ENCODE peak calls at places on chromosomes 11 and 22, in four cellular contexts. J, O, D and K are unnamed samples.

GRCh38 chr22:26068571-26068970 is 100.7 kb upstream of the SEZ6L start:
- DNase-seq in J (no peak), O (no peak), D (no peak), K (no peak)

GRCh38 chr11:2803186-2804057 is 82.2 kb downstream of the CDKN1C start:
- DNase-seq in O (no peak), J (no peak), D (peak; percentile 14), K (peak; percentile 24)

GRCh38 chr11:69131644-69132300 is 24.0 kb upstream of the SMIM38 start:
- DNase-seq in J (peak; percentile 86), D (peak; percentile 67), O (peak; percentile 66), K (peak; percentile 87)

GRCh38 chr22:16915711-16916110 is 90.5 kb upstream of the XKR3 start:
- DNase-seq in O (no peak), D (no peak), J (no peak), K (no peak)

GRCh38 chr22:50326959-50327710 is at the start of gene DENND6B:
- DNase-seq in D (peak; percentile 84), O (peak; percentile 50), J (peak; percentile 71), K (peak; percentile 87)

GRCh38 chr11:108609681-108610080 is 16.1 kb upstream of the EXPH5 start:
- DNase-seq in J (peak; percentile 34), O (no peak), D (no peak), K (no peak)

GRCh38 chr22:30610299-30610698 is 3.3 kb downstream of the TCN2 start:
- DNase-seq in J (no peak), O (peak; percentile 40), D (peak; percentile 30), K (no peak)

GRCh38 chr22:44224166-44224565 is 43.4 kb downstream of the PARVG start:
- DNase-seq in J (no peak), D (no peak), O (no peak), K (no peak)

GRCh38 chr11:551131-551530 is 9.4 kb downstream of the LMNTD2 start:
- DNase-seq in D (no peak), J (no peak), O (no peak), K (no peak)

GRCh38 chr22:44151661-44152060 is 29.1 kb upstream of the PARVG start:
- DNase-seq in J (no peak), D (no peak), O (no peak), K (no peak)

GRCh38 chr11:28729339-28729738 is 621.2 kb downstream of the METTL15 start:
- DNase-seq in J (no peak), O (no peak), D (no peak), K (no peak)

GRCh38 chr22:42635531-42635930 is 4.9 kb downstream of the ATP5MGL start:
- DNase-seq in O (peak; percentile 64), J (peak; percentile 71), D (peak; percentile 82), K (peak; percentile 67)

GRCh38 chr11:117424781-117425180 is 97.1 kb downstream of the CEP164 start:
- DNase-seq in D (no peak), O (no peak), J (no peak), K (no peak)

GRCh38 chr11:96708469-96708868 is 318.7 kb downstream of the JRKL start:
- DNase-seq in D (no peak), J (no peak), O (no peak), K (no peak)

GRCh38 chr11:31810779-31811647 is at the start of gene PAX6:
- DNase-seq in O (no peak), D (no peak), J (peak; percentile 66), K (no peak)

GRCh38 chr11:36566407-36567053 is 1.3 kb upstream of the RAG1 start:
- DNase-seq in D (no peak), J (no peak), O (no peak), K (no peak)

GRCh38 chr11:2450321-2451041 is 5.7 kb downstream of the KCNQ1 start:
- DNase-seq in D (no peak), J (no peak), O (no peak), K (no peak)

GRCh38 chr11:8237453-8237852 is 26.2 kb downstream of the LMO1 start:
- DNase-seq in J (no peak), O (no peak), D (no peak), K (no peak)

GRCh38 chr11:72740060-72740424 is 12.2 kb downstream of the ARAP1 start:
- DNase-seq in O (no peak), J (no peak), D (no peak), K (no peak)

GRCh38 chr11:72740562-72741428 is 11.4 kb downstream of the ARAP1 start:
- DNase-seq in J (no peak), D (no peak), O (no peak), K (no peak)

GRCh38 chr11:72742522-72743320 is 9.5 kb downstream of the ARAP1 start:
- DNase-seq in O (no peak), J (no peak), D (no peak), K (no peak)

GRCh38 chr11:72741849-72742521 is 10.2 kb downstream of the ARAP1 start:
- DNase-seq in D (no peak), O (no peak), J (no peak), K (no peak)

DNA sequence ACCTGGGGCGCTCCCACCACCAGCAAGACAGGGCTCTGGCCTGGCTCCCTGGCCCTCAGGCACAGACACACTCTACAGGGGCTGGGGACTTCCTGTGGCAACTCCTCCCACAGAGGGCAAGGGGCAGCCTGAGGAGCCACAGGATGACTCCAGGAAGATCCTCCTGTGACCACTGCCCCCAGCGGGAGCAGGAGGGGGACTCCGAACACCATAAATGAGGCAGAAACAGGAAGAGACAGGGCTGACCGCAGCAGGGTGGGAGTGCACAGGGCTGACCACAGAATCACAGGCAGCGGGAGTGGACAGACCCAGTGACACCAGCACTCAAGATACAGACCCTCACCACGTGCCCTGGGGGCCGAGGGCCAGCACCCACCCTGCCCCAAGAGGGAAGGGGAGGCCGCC is 10.8 kb downstream of the ARAP1 start:
- DNase-seq in D (no peak), O (no peak), J (no peak), K (no peak)
- TF ChIP-seq POLR2A in D (no peak), O (no peak), J (no peak), K (no peak)

GRCh38 chr22:49078076-49078710 is 749.5 kb downstream of the BRD1 start:
- DNase-seq in J (no peak), D (no peak), O (no peak), K (no peak)

GRCh38 chr22:49076300-49077035 is 751.2 kb downstream of the BRD1 start:
- DNase-seq in O (no peak), J (no peak), D (no peak), K (no peak)

GRCh38 chr22:49077586-49077985 is 750.1 kb downstream of the BRD1 start:
- DNase-seq in D (no peak), J (no peak), O (no peak), K (no peak)

GRCh38 chr22:49075150-49075549 is 752.5 kb downstream of the BRD1 start:
- DNase-seq in O (no peak), D (no peak), J (no peak), K (no peak)

DNA sequence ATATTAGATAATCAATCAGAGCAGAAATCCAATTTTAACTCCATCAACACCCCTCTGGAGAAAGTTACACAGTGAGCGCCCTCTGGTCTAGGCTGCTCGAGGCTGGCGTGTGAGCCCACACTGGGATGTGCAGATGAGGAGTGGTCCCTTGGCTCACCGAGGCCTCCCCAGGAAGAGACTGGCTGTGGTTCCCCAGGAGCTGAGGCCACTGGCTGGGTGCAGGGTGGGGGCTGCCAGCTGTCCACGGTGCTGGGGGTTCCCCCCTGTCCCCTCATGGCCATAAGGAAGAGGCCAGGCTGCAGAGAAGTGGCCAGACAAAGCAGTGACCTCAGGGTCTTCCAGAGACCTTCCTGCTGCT is 750.7 kb downstream of the BRD1 start:
- DNase-seq in J (no peak), D (no peak), O (no peak), K (no peak)
- H3K9me3 ChIP-seq in J (no peaks in the 10 kb centered on the region), D (no peaks in the 10 kb centered on the region), O (no peaks in the 10 kb centered on the region), K (no peaks in the 10 kb centered on the region)

GRCh38 chr11:128471138-128471661 is 116.2 kb downstream of the ETS1 start:
- DNase-seq in O (no peak), J (no peak), D (no peak), K (no peak)
- TF ChIP-seq POLR2A in O (no peak), J (no peak), D (no peak), K (no peak)

GRCh38 chr22:48080304-48081165 is 1318.1 kb downstream of the TBC1D22A start:
- DNase-seq in D (no peak), J (no peak), O (no peak), K (no peak)
- H3K9me3 ChIP-seq in D (no peaks in the 10 kb centered on the region), J (no peaks in the 10 kb centered on the region), O (no peaks in the 10 kb centered on the region), K (no peaks in the 10 kb centered on the region)

DNA sequence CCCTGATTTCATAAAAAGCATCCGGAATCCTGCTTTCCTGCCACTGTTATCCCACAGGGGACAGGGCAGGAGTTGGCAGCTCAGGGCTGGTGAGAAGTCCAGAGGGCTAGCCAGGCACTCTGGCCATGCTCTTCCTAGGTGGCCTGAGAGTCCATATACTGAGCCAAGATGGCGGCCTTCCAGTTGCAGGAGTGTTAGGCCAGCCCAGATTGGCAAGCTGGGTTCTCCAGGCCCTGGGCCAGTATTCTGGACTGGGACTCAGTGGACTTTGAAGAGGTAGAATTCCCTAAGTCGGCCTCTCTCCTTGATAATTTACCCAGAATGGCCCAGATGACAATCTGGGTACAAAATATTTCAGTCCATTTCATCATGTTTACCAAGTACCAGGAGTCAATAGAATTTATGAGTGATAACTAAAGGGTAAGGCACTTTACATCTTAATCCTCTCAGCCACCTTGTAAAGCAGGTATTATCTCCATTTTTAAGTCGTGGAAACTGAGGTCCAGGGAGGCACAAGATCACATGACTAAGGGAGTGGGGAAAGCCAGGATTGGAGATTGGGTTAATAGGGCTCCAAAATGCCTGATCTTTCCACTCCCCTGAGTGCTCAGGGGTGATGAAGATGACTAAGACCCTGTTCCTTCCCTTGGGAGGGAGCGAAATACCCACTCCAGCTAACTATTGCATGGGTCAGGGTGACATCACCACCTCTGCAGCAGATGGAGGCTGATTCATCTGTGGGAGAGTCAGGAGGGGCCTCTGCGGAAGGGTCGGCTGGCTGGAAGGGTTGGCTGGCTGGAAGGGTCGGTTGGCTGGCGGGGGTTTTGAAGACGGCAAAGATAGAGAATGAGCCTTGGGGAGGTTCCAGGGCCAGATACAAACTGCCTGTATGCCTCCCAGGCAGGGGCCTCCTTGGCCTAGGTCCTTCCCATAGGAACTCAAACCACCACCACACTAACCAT is 1.2 kb upstream of the MICALL1 start:
- DNase-seq in O (peak; percentile 20), J (peak; percentile 81), D (peak; percentile 43), K (peak; percentile 65)
- TF ChIP-seq POLR2A in O (no peak), J (no peak), D (no peak), K (no peak)

DNA sequence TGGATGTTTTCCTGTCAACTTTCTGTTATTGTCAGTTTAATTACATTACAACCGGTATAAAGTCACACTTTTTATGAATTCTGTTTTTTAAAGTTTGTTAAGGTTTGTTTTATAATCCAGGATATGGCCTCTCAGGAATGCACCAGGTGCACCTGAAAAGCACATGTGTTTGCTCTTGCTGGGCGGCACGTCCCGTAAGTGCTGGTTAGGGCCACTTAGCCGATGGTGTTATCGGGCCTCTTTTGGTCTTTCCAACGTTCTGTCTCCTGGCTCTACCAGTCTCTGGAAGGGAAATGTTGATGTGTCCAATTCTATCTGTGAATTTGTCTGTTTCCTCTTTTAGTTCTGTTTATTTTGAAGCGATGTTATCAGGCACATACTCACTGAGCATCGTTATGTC is 695.7 kb downstream of the BRD1 start:
- DNase-seq in D (no peak), J (no peak), O (no peak), K (no peak)
- H3K9me3 ChIP-seq in D (no peaks in the 10 kb centered on the region), J (no peaks in the 10 kb centered on the region), O (no peaks in the 10 kb centered on the region), K (peaks cover 3% of the 10 kb centered on the region)